ENCODE peak calls at places on chromosomes 11 and 22, in six cellular contexts. Z is CD4-positive, alpha-beta T cell; B is endodermal cell; W is DND-41; J is brain microvascular endothelial cell; X is Peyer's patch. R is an unnamed sample.
A peak's percentile ranks its signal among the peaks of the same experiment; 100 is the strongest.

GRCh38 chr11:75896843-75897419 is 81.9 kb downstream of the UVRAG start:
- DNase-seq in J (no peak), X (no peak), Z (no peak), W (no peak), B (no peak), R (no peak)

GRCh38 chr11:125688066-125688465 is 7.4 kb upstream of the ACRV1 start:
- DNase-seq in J (no peak), X (no peak), W (no peak), B (no peak), Z (no peak), R (no peak)

GRCh38 chr11:131137046-131137445 is 220.8 kb upstream of the SNX19 start:
- DNase-seq in J (peak; percentile 83), Z (no peak), B (no peak), W (no peak), X (no peak), R (no peak)

GRCh38 chr11:88281317-88281712 is 56.2 kb downstream of the CTSC start:
- DNase-seq in W (no peak), Z (no peak), B (peak; percentile 47), J (no peak), X (no peak), R (no peak)

GRCh38 chr11:123547180-123547579 is 107.2 kb downstream of the SCN3B start:
- DNase-seq in W (no peak), Z (no peak), B (no peak), X (no peak), J (no peak), R (no peak)

GRCh38 chr11:118895093-118896039 is 11.7 kb downstream of the CXCR5 start:
- DNase-seq in X (peak; percentile 92), Z (peak; percentile 73), B (peak; percentile 71), J (no peak), W (peak; percentile 68), R (no peak)

GRCh38 chr11:27705873-27706820 is 5.9 kb upstream of the BDNF start:
- DNase-seq in B (peak; percentile 76), J (no peak), W (no peak), Z (no peak), X (no peak), R (no peak)

GRCh38 chr22:49962751-49963646 is 2.4 kb downstream of the PIM3 start:
- DNase-seq in B (peak; percentile 43), J (no peak), Z (no peak), W (no peak), X (no peak), R (peak; percentile 86)

GRCh38 chr11:127411283-127411682 is 410.7 kb upstream of the KIRREL3 start:
- DNase-seq in J (no peak), X (no peak), W (no peak), Z (no peak), B (no peak), R (peak; percentile 43)

GRCh38 chr11:24509114-24509513 is 12.3 kb downstream of the LUZP2 start:
- DNase-seq in W (no peak), X (no peak), J (no peak), B (no peak), Z (no peak), R (no peak)

GRCh38 chr22:37080438-37080837 is 28.9 kb downstream of the KCTD17 start:
- DNase-seq in Z (no peak), B (no peak), W (no peak), J (no peak), X (no peak), R (no peak)
- TF ChIP-seq CTCF in Z (no peak), B (no peak), W (no peak), J (no peak), X (no peak), R (no peak)

DNA sequence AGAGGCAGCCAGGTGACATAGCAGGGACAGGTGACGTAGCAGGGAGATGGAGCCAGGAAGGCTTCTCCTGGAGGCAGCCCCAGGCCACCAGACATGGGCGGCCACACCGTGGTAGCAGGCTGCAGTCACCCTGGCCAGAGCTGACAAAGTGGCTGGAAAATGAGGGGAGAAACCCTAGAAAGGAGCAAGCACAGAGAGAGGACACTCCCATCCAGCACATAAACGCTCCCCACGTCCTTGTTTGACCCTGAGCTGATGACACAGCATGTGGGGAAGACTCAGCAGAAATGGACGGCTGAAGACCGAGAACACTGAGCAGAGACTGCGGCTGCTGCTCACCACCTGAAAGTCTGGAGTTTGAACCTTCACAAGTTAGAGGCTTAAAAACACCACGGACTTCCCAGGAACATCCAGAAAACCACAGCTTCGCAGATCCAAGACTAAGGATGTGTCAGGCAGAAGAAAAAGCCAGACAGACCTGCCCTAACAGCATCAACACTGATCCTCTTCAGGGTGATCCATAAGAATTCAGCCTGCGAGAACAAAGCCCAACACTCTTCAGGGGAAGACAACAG is 28.7 kb downstream of the DRD4 start:
- DNase-seq in W (no peak), X (no peak), J (no peak), B (no peak), Z (no peak), R (no peak)
- H3K27ac ChIP-seq in W (no peak overlapping the region), X (peak overlapping the region; percentile 5), J (no peak overlapping the region), B (no peak overlapping the region), Z (no peak overlapping the region), R (no peak overlapping the region)

GRCh38 chr11:47645500-47645899 is 3.1 kb upstream of the MTCH2 start:
- DNase-seq in J (no peak), Z (no peak), B (no peak), W (no peak), X (no peak), R (no peak)

GRCh38 chr11:47646019-47646418 is 3.7 kb upstream of the MTCH2 start:
- DNase-seq in Z (no peak), X (no peak), B (no peak), W (no peak), J (no peak), R (no peak)

GRCh38 chr11:47641585-47642098 is 717 bp downstream of the MTCH2 start:
- DNase-seq in Z (no peak), B (no peak), X (no peak), W (no peak), J (no peak), R (no peak)

DNA sequence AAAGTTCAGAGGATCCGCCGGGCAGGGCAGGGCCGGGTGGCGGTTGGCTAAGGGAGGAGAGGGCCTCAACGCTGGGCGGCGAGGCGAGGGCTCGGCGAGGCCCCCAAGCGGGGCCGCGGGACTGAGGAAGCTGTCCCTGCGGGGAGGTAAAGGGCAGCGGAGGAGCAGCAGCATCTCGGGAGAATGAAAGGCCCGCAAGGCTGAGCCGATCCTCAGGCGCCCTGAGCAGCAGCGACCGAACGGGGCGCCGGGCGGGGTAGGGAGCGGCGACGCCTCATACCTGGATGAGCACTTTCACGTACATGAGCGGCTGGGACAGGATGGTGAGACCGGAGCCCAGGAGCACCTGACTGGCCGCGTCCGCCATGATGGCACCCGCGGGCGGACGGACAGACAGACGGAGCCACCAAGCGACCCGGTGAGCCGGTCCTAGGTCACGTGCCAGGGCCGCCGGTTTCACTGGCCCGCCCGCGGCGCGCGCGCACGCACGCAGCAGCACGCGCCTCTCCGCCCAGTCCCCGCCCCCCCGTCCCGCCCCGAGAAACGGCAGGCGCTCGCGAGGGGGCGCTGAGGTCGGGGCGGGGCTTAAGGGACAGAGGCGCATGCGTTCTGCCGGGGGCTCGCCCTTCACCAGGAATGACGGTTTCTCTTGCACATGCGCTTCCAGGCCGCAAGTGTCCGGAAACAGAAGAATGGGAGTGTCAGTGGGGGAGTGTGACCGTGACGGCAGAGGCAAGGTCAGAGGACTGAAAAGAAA is at the start of gene MTCH2:
- DNase-seq in J (peak; percentile 94), B (peak; percentile 97), X (peak; percentile 93), W (peak; percentile 97), Z (peak; percentile 95), R (peak; percentile 98)
- TF ChIP-seq CTCF in J (peak; percentile 29), B (peak; percentile 44), X (peak; percentile 35), W (peak; percentile 29), Z (peak; percentile 6), R (peak; percentile 53)

DNA sequence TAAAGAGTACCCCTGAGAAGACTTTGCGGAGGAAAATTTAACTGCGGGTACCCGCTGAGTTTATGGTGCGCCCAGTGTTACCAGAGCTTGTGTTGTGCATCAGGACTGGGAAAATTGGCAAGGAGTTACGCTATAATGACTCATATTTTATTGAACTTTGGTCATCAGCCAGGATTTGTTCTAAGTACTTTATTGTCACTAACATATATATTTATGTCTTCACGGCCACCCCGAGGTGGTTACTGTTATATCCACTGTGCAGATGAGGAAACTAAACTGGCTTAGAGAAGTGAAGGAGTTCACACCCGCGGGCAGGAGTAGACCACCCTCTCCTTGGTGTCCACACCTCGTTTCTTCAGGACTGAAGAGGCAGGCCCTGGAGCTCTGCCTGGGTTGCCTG is 662 bp downstream of the ACCS start:
- DNase-seq in J (peak; percentile 38), Z (no peak), B (peak; percentile 44), W (no peak), X (peak; percentile 20), R (no peak)
- H3K27ac ChIP-seq in J (peak overlapping the region; percentile 78), Z (peak overlapping the region; percentile 59), B (no peak overlapping the region), W (no peak overlapping the region), X (peak overlapping the region; percentile 82), R (peak overlapping the region; percentile 90)

R was measured in left lung.